ENCODE peak calls at places on chromosome 4, in five cellular contexts. One of them, this sample, is unnamed.

GRCh38 chr4:121070696-121071639 is 1.4 kb downstream of the NDNF start:
- DNase-seq in HCT116: no peak
- DNase-seq in lower leg skin: no peak
- DNase-seq in gastrocnemius medialis: no peak
- DNase-seq in transverse colon: peak
- DNase-seq in this sample: peak

GRCh38 chr4:3864736-3865721 is 98.8 kb downstream of the ADRA2C start:
- DNase-seq in HCT116: no peak
- DNase-seq in lower leg skin: no peak
- DNase-seq in gastrocnemius medialis: no peak
- DNase-seq in transverse colon: no peak
- DNase-seq in this sample: no peak

GRCh38 chr4:133146574-133147198 is 2.4 kb upstream of the PCDH10 start:
- DNase-seq in HCT116: no peak
- DNase-seq in lower leg skin: no peak
- DNase-seq in gastrocnemius medialis: no peak
- DNase-seq in transverse colon: no peak
- DNase-seq in this sample: no peak

GRCh38 chr4:153809307-153809706 is 20.4 kb upstream of the SFRP2 start:
- DNase-seq in HCT116: no peak
- DNase-seq in lower leg skin: no peak
- DNase-seq in gastrocnemius medialis: no peak
- DNase-seq in transverse colon: no peak
- DNase-seq in this sample: no peak

GRCh38 chr4:836781-837301 is 10.9 kb upstream of the CPLX1 start:
- DNase-seq in HCT116: no peak
- DNase-seq in lower leg skin: no peak
- DNase-seq in gastrocnemius medialis: no peak
- DNase-seq in transverse colon: no peak
- DNase-seq in this sample: peak

GRCh38 chr4:44700427-44700826 is 22.2 kb downstream of the GUF1 start:
- DNase-seq in HCT116: no peak
- DNase-seq in lower leg skin: no peak
- DNase-seq in gastrocnemius medialis: no peak
- DNase-seq in transverse colon: no peak
- DNase-seq in this sample: no peak

GRCh38 chr4:6012200-6012599 is 6.0 kb downstream of the C4orf50 start:
- DNase-seq in HCT116: no peak
- DNase-seq in lower leg skin: no peak
- DNase-seq in gastrocnemius medialis: no peak
- DNase-seq in transverse colon: no peak
- DNase-seq in this sample: no peak

GRCh38 chr4:122379239-122379638 is 428 bp downstream of the ADAD1 start:
- DNase-seq in HCT116: no peak
- DNase-seq in lower leg skin: no peak
- DNase-seq in gastrocnemius medialis: no peak
- DNase-seq in transverse colon: no peak
- DNase-seq in this sample: no peak

GRCh38 chr4:7721984-7722551 is 217.6 kb downstream of the AFAP1 start:
- DNase-seq in HCT116: no peak
- DNase-seq in lower leg skin: no peak
- DNase-seq in gastrocnemius medialis: no peak
- DNase-seq in transverse colon: no peak
- DNase-seq in this sample: peak

GRCh38 chr4:71266090-71266794 is 72.6 kb upstream of the SLC4A4 start:
- DNase-seq in HCT116: no peak
- DNase-seq in lower leg skin: no peak
- DNase-seq in gastrocnemius medialis: no peak
- DNase-seq in transverse colon: no peak
- DNase-seq in this sample: no peak

GRCh38 chr4:7286798-7287197 is 94.5 kb downstream of the SORCS2 start:
- DNase-seq in HCT116: no peak
- DNase-seq in lower leg skin: no peak
- DNase-seq in gastrocnemius medialis: no peak
- DNase-seq in transverse colon: no peak
- DNase-seq in this sample: no peak

GRCh38 chr4:1010522-1011021 is 854 bp upstream of the FGFRL1 start:
- DNase-seq in HCT116: peak
- DNase-seq in lower leg skin: peak
- DNase-seq in gastrocnemius medialis: peak
- DNase-seq in transverse colon: peak
- DNase-seq in this sample: peak

GRCh38 chr4:124105212-124105611 is 607.3 kb downstream of the ANKRD50 start:
- DNase-seq in HCT116: no peak
- DNase-seq in lower leg skin: no peak
- DNase-seq in gastrocnemius medialis: no peak
- DNase-seq in transverse colon: no peak
- DNase-seq in this sample: no peak

GRCh38 chr4:8394125-8394524 is 46.4 kb downstream of the ACOX3 start:
- DNase-seq in HCT116: no peak
- DNase-seq in lower leg skin: peak
- DNase-seq in gastrocnemius medialis: peak
- DNase-seq in transverse colon: peak
- DNase-seq in this sample: peak

GRCh38 chr4:128388352-128388630 is 100.7 kb upstream of the PGRMC2 start:
- DNase-seq in HCT116: no peak
- DNase-seq in lower leg skin: peak
- DNase-seq in gastrocnemius medialis: no peak
- DNase-seq in transverse colon: no peak
- DNase-seq in this sample: no peak

GRCh38 chr4:67288964-67289363 is 256.3 kb downstream of the CENPC start:
- DNase-seq in HCT116: no peak
- DNase-seq in lower leg skin: no peak
- DNase-seq in gastrocnemius medialis: no peak
- DNase-seq in transverse colon: no peak
- DNase-seq in this sample: no peak

GRCh38 chr4:184021389-184021788 is 116.3 kb downstream of the STOX2 start:
- DNase-seq in HCT116: no peak
- DNase-seq in lower leg skin: no peak
- DNase-seq in gastrocnemius medialis: no peak
- DNase-seq in transverse colon: no peak
- DNase-seq in this sample: no peak

GRCh38 chr4:78774395-78774794 is 1.8 kb upstream of the BMP2K start:
- DNase-seq in HCT116: no peak
- DNase-seq in lower leg skin: no peak
- DNase-seq in gastrocnemius medialis: no peak
- DNase-seq in transverse colon: no peak
- DNase-seq in this sample: no peak

GRCh38 chr4:178577933-178578332 is 1135.7 kb upstream of the AGA start:
- DNase-seq in HCT116: no peak
- DNase-seq in lower leg skin: no peak
- DNase-seq in gastrocnemius medialis: no peak
- DNase-seq in transverse colon: no peak
- DNase-seq in this sample: no peak

GRCh38 chr4:123412700-123413512 is 16.3 kb downstream of the SPRY1 start:
- DNase-seq in HCT116: no peak
- DNase-seq in lower leg skin: no peak
- DNase-seq in gastrocnemius medialis: no peak
- DNase-seq in transverse colon: no peak
- DNase-seq in this sample: no peak

GRCh38 chr4:163556169-163556568 is 61.7 kb downstream of the TMA16 start:
- DNase-seq in HCT116: no peak
- DNase-seq in lower leg skin: no peak
- DNase-seq in gastrocnemius medialis: no peak
- DNase-seq in transverse colon: no peak
- DNase-seq in this sample: no peak

GRCh38 chr4:2281575-2282343 is 19.9 kb upstream of the MXD4 start:
- DNase-seq in HCT116: no peak
- DNase-seq in lower leg skin: no peak
- DNase-seq in gastrocnemius medialis: no peak
- DNase-seq in transverse colon: peak
- DNase-seq in this sample: no peak

GRCh38 chr4:32342054-32342453 is 1621.9 kb downstream of the PCDH7 start:
- DNase-seq in HCT116: no peak
- DNase-seq in lower leg skin: no peak
- DNase-seq in gastrocnemius medialis: no peak
- DNase-seq in transverse colon: no peak
- DNase-seq in this sample: no peak

GRCh38 chr4:15410750-15411149 is 17.1 kb upstream of the C1QTNF7 start:
- DNase-seq in HCT116: no peak
- DNase-seq in lower leg skin: no peak
- DNase-seq in gastrocnemius medialis: no peak
- DNase-seq in transverse colon: no peak
- DNase-seq in this sample: no peak

GRCh38 chr4:23097251-23097650 is 404.5 kb downstream of the GBA3 start:
- DNase-seq in HCT116: no peak
- DNase-seq in lower leg skin: no peak
- DNase-seq in gastrocnemius medialis: no peak
- DNase-seq in transverse colon: no peak
- DNase-seq in this sample: no peak

GRCh38 chr4:79049840-79050520 is 110.7 kb upstream of the PAQR3 start:
- DNase-seq in HCT116: no peak
- DNase-seq in lower leg skin: no peak
- DNase-seq in gastrocnemius medialis: no peak
- DNase-seq in transverse colon: peak
- DNase-seq in this sample: no peak

GRCh38 chr4:101649790-101650450 is 140.6 kb upstream of the BANK1 start:
- DNase-seq in HCT116: no peak
- DNase-seq in lower leg skin: peak
- DNase-seq in gastrocnemius medialis: no peak
- DNase-seq in transverse colon: no peak
- DNase-seq in this sample: no peak

GRCh38 chr4:94827481-94828110 is 69.8 kb downstream of the BMPR1B start:
- DNase-seq in HCT116: peak
- DNase-seq in lower leg skin: no peak
- DNase-seq in gastrocnemius medialis: no peak
- DNase-seq in transverse colon: no peak
- DNase-seq in this sample: no peak

GRCh38 chr4:54543088-54543795 is 114.5 kb upstream of the KIT start:
- DNase-seq in HCT116: no peak
- DNase-seq in lower leg skin: no peak
- DNase-seq in gastrocnemius medialis: no peak
- DNase-seq in transverse colon: no peak
- DNase-seq in this sample: no peak

GRCh38 chr4:110510955-110511544 is 35.1 kb downstream of the ENPEP start:
- DNase-seq in HCT116: peak
- DNase-seq in lower leg skin: no peak
- DNase-seq in gastrocnemius medialis: no peak
- DNase-seq in transverse colon: no peak
- DNase-seq in this sample: no peak

GRCh38 chr4:67892253-67892652 is 8.5 kb upstream of the TMPRSS11D start:
- DNase-seq in HCT116: no peak
- DNase-seq in lower leg skin: no peak
- DNase-seq in gastrocnemius medialis: no peak
- DNase-seq in transverse colon: no peak
- DNase-seq in this sample: no peak

GRCh38 chr4:7766661-7767345 is 172.9 kb downstream of the AFAP1 start:
- DNase-seq in HCT116: no peak
- DNase-seq in lower leg skin: no peak
- DNase-seq in gastrocnemius medialis: no peak
- DNase-seq in transverse colon: no peak
- DNase-seq in this sample: no peak

GRCh38 chr4:168600796-168601583 is 104.1 kb downstream of the PALLD start:
- DNase-seq in HCT116: peak
- DNase-seq in lower leg skin: peak
- DNase-seq in gastrocnemius medialis: no peak
- DNase-seq in transverse colon: no peak
- DNase-seq in this sample: no peak

GRCh38 chr4:122758033-122758432 is 25.5 kb downstream of the BBS12 start:
- DNase-seq in HCT116: peak
- DNase-seq in lower leg skin: no peak
- DNase-seq in gastrocnemius medialis: no peak
- DNase-seq in transverse colon: peak
- DNase-seq in this sample: no peak

DNA sequence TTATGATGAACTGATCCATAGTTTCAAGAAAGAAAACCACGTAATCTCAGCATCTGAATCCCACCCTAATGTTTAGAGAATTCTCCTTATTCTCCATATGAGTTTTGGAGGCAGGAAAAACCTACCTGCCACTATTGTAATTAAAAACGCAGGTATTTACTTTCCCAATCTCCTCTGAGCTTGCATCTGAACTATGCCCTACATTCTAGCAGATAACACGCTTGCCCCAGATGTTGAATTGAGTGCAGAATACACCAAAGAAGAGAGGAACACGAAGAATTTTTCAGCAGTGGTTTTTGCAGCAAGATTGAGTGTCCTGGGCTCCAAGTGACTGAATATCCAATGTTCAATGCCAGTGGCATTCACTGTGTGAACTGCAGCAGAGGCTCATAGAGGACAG is 182.4 kb downstream of the COX18 start:
- DNase-seq in HCT116: no peak
- DNase-seq in lower leg skin: no peak
- DNase-seq in gastrocnemius medialis: no peak
- DNase-seq in transverse colon: no peak
- DNase-seq in this sample: no peak
- TF ChIP-seq POLR2A in HCT116: no peak
- TF ChIP-seq POLR2A in lower leg skin: no peak
- TF ChIP-seq POLR2A in gastrocnemius medialis: no peak
- TF ChIP-seq POLR2A in transverse colon: no peak
- TF ChIP-seq POLR2A in this sample: no peak

GRCh38 chr4:165343353-165344191 is 16.1 kb downstream of the MSMO1 start:
- DNase-seq in HCT116: no peak
- DNase-seq in lower leg skin: no peak
- DNase-seq in gastrocnemius medialis: no peak
- DNase-seq in transverse colon: no peak
- DNase-seq in this sample: no peak
- TF ChIP-seq POLR2A in HCT116: no peak
- TF ChIP-seq POLR2A in lower leg skin: no peak
- TF ChIP-seq POLR2A in gastrocnemius medialis: no peak
- TF ChIP-seq POLR2A in transverse colon: no peak
- TF ChIP-seq POLR2A in this sample: no peak

DNA sequence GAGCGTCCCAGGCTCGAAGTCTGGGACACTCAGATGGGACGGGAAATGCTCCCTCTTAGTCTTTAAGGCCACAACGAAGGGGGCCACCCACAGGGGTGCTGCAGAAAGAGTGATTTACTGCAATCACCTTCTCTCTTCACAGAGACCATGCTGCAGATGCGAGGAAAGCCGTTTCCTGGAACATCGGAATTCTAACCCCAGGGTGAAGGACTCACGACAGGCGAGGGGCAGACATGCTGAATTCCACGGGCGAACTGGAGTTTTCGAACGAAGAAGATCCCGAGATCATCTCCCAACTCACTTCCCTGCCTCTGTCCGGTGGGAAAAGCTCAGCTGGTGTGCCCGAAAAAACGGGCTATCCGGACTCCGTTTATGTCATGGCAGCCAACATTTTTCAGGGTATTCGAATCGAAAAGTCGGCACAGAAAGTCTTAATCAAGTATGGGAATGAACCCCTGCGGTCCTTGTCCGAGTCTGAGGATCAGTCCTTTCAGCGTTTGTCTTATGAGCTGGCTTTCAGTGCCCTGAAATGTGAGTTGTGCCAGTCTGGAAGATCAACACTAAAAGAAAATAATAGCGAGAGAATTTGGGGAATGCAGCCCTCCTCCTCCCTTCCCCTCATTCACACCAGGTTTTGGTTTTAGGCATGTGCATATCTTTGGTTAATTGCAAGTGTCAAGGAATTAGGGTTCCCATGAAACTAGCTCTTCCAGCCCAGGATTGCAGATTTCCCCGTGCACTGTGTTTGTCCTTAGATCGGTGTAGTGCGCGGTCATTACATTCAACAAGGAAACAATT is 905 bp downstream of the NSUN7 start:
- DNase-seq in HCT116: no peak
- DNase-seq in lower leg skin: no peak
- DNase-seq in gastrocnemius medialis: no peak
- DNase-seq in transverse colon: peak
- DNase-seq in this sample: peak
- TF ChIP-seq POLR2A in HCT116: no peak
- TF ChIP-seq POLR2A in lower leg skin: no peak
- TF ChIP-seq POLR2A in gastrocnemius medialis: no peak
- TF ChIP-seq POLR2A in transverse colon: no peak
- TF ChIP-seq POLR2A in this sample: no peak

GRCh38 chr4:102825261-102826071 is 1.9 kb downstream of the UBE2D3 start:
- DNase-seq in HCT116: peak
- DNase-seq in lower leg skin: peak
- DNase-seq in gastrocnemius medialis: peak
- DNase-seq in transverse colon: peak
- DNase-seq in this sample: peak
- TF ChIP-seq POLR2A in HCT116: no peak
- TF ChIP-seq POLR2A in lower leg skin: no peak
- TF ChIP-seq POLR2A in gastrocnemius medialis: peak
- TF ChIP-seq POLR2A in transverse colon: peak
- TF ChIP-seq POLR2A in this sample: no peak